ENCODE peak calls at places on chromosomes 3 and 15, in nine cellular contexts. W is gastrocnemius medialis, Q is heart left ventricle, N is uterus, I is breast epithelium, O is ovary, Y is transverse colon, C is suprapubic skin, A is adrenal gland. H is an unnamed sample. For H3K4me1, the result is how much of the 10 kb centered on the place peaks cover.

GRCh38 chr15:39845582-39845981 is 62.9 kb upstream of the FSIP1 start:
- DNase-seq in C (no peak), N (no peak), Q (no peak), A (no peak), Y (no peak), W (no peak), O (no peak), I (no peak), H (no peak)

GRCh38 chr15:73293773-73294172 is 75.0 kb downstream of the HCN4 start:
- DNase-seq in A (no peak), W (no peak), I (no peak), O (no peak), N (no peak), Y (no peak), C (no peak), Q (no peak), H (no peak)

GRCh38 chr3:193016437-193016887 is 98.8 kb upstream of the MB21D2 start:
- DNase-seq in O (no peak), Q (peak), A (peak), W (no peak), N (peak), C (no peak), Y (no peak), I (no peak), H (peak)

GRCh38 chr3:102240720-102241119 is 194.1 kb upstream of the ZPLD1 start:
- DNase-seq in W (no peak), N (no peak), Q (no peak), Y (no peak), C (no peak), I (no peak), A (no peak), O (no peak), H (no peak)

GRCh38 chr15:97680606-97681220 is 279.8 kb upstream of the ARRDC4 start:
- DNase-seq in O (no peak), N (no peak), I (no peak), A (no peak), C (no peak), Y (peak), Q (no peak), W (no peak), H (no peak)

GRCh38 chr3:113898892-113899291 is 48.9 kb upstream of the ZDHHC23 start:
- DNase-seq in O (no peak), C (no peak), A (no peak), Q (no peak), W (no peak), Y (no peak), N (no peak), I (no peak), H (no peak)

GRCh38 chr3:139173372-139174108 is 128.8 kb upstream of the PRR23C start:
- DNase-seq in C (no peak), I (no peak), W (no peak), A (peak), O (no peak), N (no peak), Q (no peak), Y (peak), H (no peak)

GRCh38 chr15:49604625-49605409 is 15.8 kb downstream of the FAM227B start:
- DNase-seq in Y (no peak), Q (no peak), A (no peak), W (no peak), I (no peak), C (no peak), N (no peak), O (no peak), H (no peak)

GRCh38 chr3:53846134-53846850 is at the start of the genes CHDH and IL17RB:
- DNase-seq in C (no peak), W (peak), N (peak), O (peak), I (peak), Y (peak), Q (peak), A (peak), H (peak)

GRCh38 chr15:94610069-94610863 is 378.9 kb downstream of the MCTP2 start:
- DNase-seq in A (no peak), W (no peak), N (no peak), I (no peak), C (no peak), Y (no peak), O (no peak), Q (no peak), H (no peak)

GRCh38 chr3:45927881-45928280 is 15.4 kb upstream of the CXCR6 start:
- DNase-seq in Y (no peak), O (no peak), N (no peak), C (no peak), A (no peak), Q (no peak), W (no peak), I (no peak), H (no peak)

GRCh38 chr3:133401374-133402135 is 1.7 kb downstream of the BFSP2 start:
- DNase-seq in A (no peak), N (peak), I (no peak), W (no peak), Y (no peak), O (no peak), Q (no peak), C (no peak), H (peak)

GRCh38 chr15:70062321-70062956 is 35.3 kb downstream of the TLE3 start:
- DNase-seq in W (peak), I (peak), Q (peak), A (peak), N (peak), Y (peak), O (peak), C (no peak), H (peak)

GRCh38 chr3:101117981-101118380 is 124.8 kb upstream of the ABI3BP start:
- DNase-seq in I (no peak), Y (no peak), Q (no peak), N (no peak), O (no peak), C (no peak), A (no peak), W (no peak), H (no peak)

GRCh38 chr3:195117978-195118581 is 152.9 kb downstream of the XXYLT1 start:
- DNase-seq in O (no peak), I (no peak), N (no peak), W (no peak), Y (peak), Q (no peak), C (no peak), A (no peak), H (no peak)

GRCh38 chr15:42059661-42060476 is 34.5 kb downstream of the PLA2G4D start:
- DNase-seq in N (no peak), A (peak), W (no peak), Y (peak), O (peak), Q (no peak), I (peak), C (no peak), H (peak)

GRCh38 chr15:33048255-33048654 is 146.3 kb downstream of the FMN1 start:
- DNase-seq in I (no peak), Q (no peak), W (no peak), A (no peak), N (no peak), O (no peak), Y (no peak), C (no peak), H (no peak)

GRCh38 chr3:71285086-71285485 is 298.4 kb downstream of the FOXP1 start:
- DNase-seq in N (no peak), A (no peak), W (no peak), Y (no peak), O (no peak), Q (no peak), C (no peak), I (no peak), H (no peak)

GRCh38 chr3:146466596-146466995 is 2.8 kb downstream of the PLSCR2 start:
- DNase-seq in W (no peak), I (no peak), Q (no peak), C (no peak), Y (no peak), N (no peak), A (no peak), O (no peak), H (no peak)

GRCh38 chr15:93331545-93332117 is 242.6 kb upstream of the RGMA start:
- DNase-seq in Q (no peak), Y (no peak), C (no peak), N (peak), I (no peak), O (peak), A (no peak), W (no peak), H (peak)

GRCh38 chr3:139319428-139320402 is 24.1 kb upstream of the MRPS22 start:
- DNase-seq in N (no peak), Q (no peak), I (no peak), A (no peak), Y (no peak), C (peak), O (no peak), W (no peak), H (no peak)

GRCh38 chr15:35092846-35093245 is 7.8 kb upstream of the NANOGP8 start:
- DNase-seq in C (no peak), N (no peak), A (no peak), O (no peak), Q (no peak), I (no peak), W (no peak), Y (no peak), H (no peak)

GRCh38 chr3:178741020-178741419 is 204.8 kb downstream of the KCNMB2 start:
- DNase-seq in I (no peak), A (no peak), W (no peak), C (no peak), N (no peak), Q (no peak), O (no peak), Y (no peak), H (no peak)

GRCh38 chr3:146640361-146640760 is 35.2 kb upstream of the PLSCR5 start:
- DNase-seq in Q (no peak), C (no peak), O (no peak), N (no peak), Y (no peak), A (no peak), W (no peak), I (no peak), H (no peak)

GRCh38 chr3:64151335-64151871 is 73.9 kb downstream of the PRICKLE2 start:
- DNase-seq in O (no peak), A (no peak), W (no peak), N (no peak), Q (no peak), C (no peak), Y (no peak), I (no peak), H (no peak)

GRCh38 chr15:57548835-57549234 is 42.9 kb upstream of the MYZAP start:
- DNase-seq in C (no peak), I (no peak), N (no peak), Q (no peak), A (no peak), W (no peak), O (no peak), Y (peak), H (no peak)

GRCh38 chr3:19934098-19934566 is at the start of gene EFHB:
- DNase-seq in W (no peak), Q (no peak), I (no peak), O (no peak), N (no peak), A (no peak), C (no peak), Y (peak), H (peak)

GRCh38 chr3:3636815-3637214 is 162.4 kb upstream of the LRRN1 start:
- DNase-seq in W (no peak), Y (no peak), A (no peak), O (no peak), C (no peak), N (no peak), Q (no peak), I (peak), H (no peak)

GRCh38 chr3:116103868-116104530 is 341.3 kb downstream of the LSAMP start:
- DNase-seq in Q (no peak), A (no peak), I (no peak), Y (no peak), C (no peak), N (no peak), W (no peak), O (no peak), H (no peak)

DNA sequence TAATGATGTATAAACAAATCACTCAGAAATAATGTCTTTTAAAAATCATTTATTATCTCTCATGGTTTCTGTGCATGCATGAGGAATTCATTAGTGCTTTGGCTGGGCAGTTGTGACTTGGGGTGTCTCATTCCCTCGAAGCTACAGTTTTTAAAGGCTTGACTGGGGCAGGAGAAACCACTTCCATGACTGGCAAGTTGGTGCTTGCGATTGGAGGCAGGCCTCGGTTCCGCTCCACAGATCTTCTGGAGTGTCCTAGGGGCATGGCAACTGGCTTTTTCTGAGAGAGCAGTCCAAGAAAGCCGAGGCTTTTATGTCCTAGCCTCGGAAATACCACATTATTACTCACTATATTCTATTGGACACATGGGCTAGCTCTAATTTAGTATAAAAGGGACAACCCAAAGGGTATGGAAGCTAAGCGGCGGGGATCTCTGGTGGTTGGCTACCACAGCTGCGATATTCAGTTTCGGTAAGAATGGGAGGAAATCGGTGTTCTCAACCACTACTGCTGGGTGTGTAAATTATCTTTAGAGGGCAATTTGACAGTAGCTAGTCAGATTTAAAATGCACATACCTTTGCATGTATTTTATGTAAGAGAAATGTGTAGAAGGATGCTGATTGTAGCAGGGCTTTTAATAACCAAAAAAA is 48.7 kb upstream of the TOP2B start:
- DNase-seq in Y (no peak), I (peak), W (no peak), Q (no peak), N (no peak), A (no peak), C (no peak), O (no peak), H (no peak)
- H3K4me3 ChIP-seq in Y (no peak), I (no peak), W (no peak), Q (no peak), N (no peak), A (no peak), C (no peak), O (no peak), H (no peak)

GRCh38 chr15:91022075-91022831 is at the start of gene VPS33B:
- DNase-seq in N (peak), Q (peak), A (peak), O (peak), C (peak), I (peak), Y (peak), W (peak), H (peak)
- TF ChIP-seq POLR2A in N (no peak), Q (peak), A (no peak), O (peak), C (no peak), I (no peak), Y (peak), W (no peak), H (no peak)

GRCh38 chr15:66928784-66929183 is 136.6 kb upstream of the SMAD3 start:
- DNase-seq in Q (no peak), N (no peak), C (no peak), W (no peak), A (no peak), Y (no peak), O (no peak), I (no peak), H (no peak)

GRCh38 chr15:66928101-66928500 is 137.3 kb upstream of the SMAD3 start:
- DNase-seq in N (no peak), O (no peak), I (no peak), C (no peak), W (no peak), Q (no peak), Y (no peak), A (peak), H (no peak)

GRCh38 chr15:66927326-66928077 is 137.9 kb upstream of the SMAD3 start:
- DNase-seq in C (no peak), A (peak), N (no peak), W (no peak), O (no peak), Q (no peak), Y (no peak), I (no peak), H (no peak)

GRCh38 chr15:66931768-66932633 is 133.4 kb upstream of the SMAD3 start:
- DNase-seq in Q (no peak), N (no peak), Y (peak), I (no peak), C (peak), O (no peak), W (no peak), A (peak), H (peak)

GRCh38 chr15:66929843-66930242 is 135.6 kb upstream of the SMAD3 start:
- DNase-seq in W (no peak), Y (no peak), I (no peak), O (no peak), A (no peak), C (no peak), Q (no peak), N (no peak), H (no peak)
- H3K4me1 ChIP-seq in W (under half), Y (under half), I (under half), O (under half), A (under half), C (under half), Q (under half), N (under half), H (under half)

DNA sequence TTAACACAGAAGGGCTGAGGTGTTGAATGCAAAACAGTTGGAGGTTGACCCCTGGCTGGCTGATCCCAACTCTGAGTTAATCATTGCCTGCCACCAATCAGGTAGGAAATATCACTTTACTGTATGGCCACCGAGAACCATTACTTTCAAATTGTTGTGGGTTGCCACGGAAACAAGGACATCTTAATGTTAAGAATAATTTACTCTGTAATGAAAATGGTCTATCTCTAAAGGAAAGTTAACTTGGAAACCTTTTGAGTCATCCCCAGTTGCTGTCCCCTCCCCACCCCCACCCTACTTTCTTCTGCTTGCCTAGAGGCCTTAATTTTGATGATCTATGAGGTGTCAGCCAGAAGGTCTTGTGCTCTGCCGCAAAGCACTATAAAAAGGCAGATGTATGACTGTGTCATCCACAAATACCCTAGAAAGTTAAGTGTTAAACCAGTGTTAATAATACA is 78.7 kb upstream of the SNRK start:
- DNase-seq in W (no peak), A (no peak), C (no peak), Q (no peak), O (no peak), Y (no peak), I (no peak), N (no peak), H (no peak)
- H3K4me3 ChIP-seq in W (no peak), A (no peak), C (no peak), Q (no peak), O (no peak), Y (no peak), I (no peak), N (no peak), H (no peak)

GRCh38 chr15:31365655-31366127 is 39.1 kb downstream of the KLF13 start:
- DNase-seq in C (peak), Q (peak), O (peak), Y (peak), A (peak), I (peak), N (peak), W (peak), H (peak)
- TF ChIP-seq POLR2A in C (peak), Q (peak), O (peak), Y (peak), A (peak), I (no peak), N (no peak), W (peak), H (peak)

DNA sequence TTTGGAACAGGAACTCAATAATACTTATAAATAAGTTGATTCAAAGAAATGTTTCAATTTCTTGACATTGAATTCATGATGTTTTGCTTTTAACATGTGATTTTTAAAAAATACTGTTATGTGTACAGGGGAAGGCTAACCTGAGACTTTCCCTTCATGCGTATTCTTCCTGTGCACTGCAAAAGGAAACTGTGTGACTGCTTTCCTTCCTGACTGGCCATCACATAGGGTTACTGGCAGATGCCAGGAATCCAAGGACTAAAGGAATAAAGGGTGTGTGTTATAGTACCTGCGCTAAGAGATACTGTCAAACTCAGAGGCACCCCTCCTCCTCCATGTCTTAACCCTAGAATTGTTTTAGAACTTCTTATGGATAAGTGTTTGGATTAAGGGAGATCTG is 236.0 kb downstream of the UBE2E2 start:
- DNase-seq in Y (no peak), Q (no peak), C (no peak), W (no peak), O (no peak), A (no peak), I (no peak), N (no peak), H (no peak)
- H3K4me1 ChIP-seq in Y (under half), Q (under half), C (under half), W (under half), O (under half), A (under half), I (under half), N (under half), H (under half)

DNA sequence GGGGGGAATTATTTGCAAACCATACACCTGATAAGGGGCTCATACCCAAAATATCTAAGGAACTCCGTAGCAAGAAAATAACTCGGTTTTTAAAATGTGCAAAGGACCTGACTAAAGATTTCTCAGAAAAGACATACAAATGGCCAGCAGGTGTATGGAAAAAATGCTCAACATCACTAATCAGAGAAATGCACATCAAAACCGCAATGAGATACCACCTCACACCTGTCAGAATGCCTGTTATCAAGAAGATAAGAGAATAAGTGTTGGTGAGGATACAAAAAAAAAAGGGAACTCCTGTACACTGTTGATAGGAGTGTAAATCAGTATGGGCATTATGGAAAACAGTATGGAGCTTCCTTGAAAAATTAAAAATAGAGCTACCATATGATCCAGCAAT is 89.4 kb downstream of the C3orf70 start:
- DNase-seq in C (no peak), N (no peak), A (no peak), W (no peak), I (no peak), Y (no peak), O (no peak), Q (no peak), H (no peak)
- H3K4me3 ChIP-seq in C (no peak), N (no peak), A (no peak), W (no peak), I (no peak), Y (no peak), O (no peak), Q (no peak), H (no peak)

GRCh38 chr3:167983583-167983982 is 112.1 kb downstream of the GOLIM4 start:
- DNase-seq in O (no peak), C (no peak), W (no peak), N (no peak), Q (no peak), A (no peak), Y (no peak), I (no peak), H (no peak)
- TF ChIP-seq POLR2A in O (no peak), C (no peak), W (no peak), N (no peak), Q (no peak), A (no peak), Y (no peak), I (no peak), H (no peak)